ENCODE peak calls at places on chromosomes 6 and 20, in six cellular contexts. Q, K, I, P, S and N are unnamed samples.

GRCh38 chr20:61355096-61355495 is 103.0 kb downstream of the CDH4 start:
- DNase-seq in S (no peak), K (no peak), I (no peak), P (no peak), Q (no peak), N (no peak)

GRCh38 chr20:12414446-12415274 is 497.0 kb downstream of the BTBD3 start:
- DNase-seq in I (peak), Q (no peak), S (no peak), P (no peak), K (no peak), N (no peak)

GRCh38 chr6:140105857-140106256 is 731.4 kb upstream of the CITED2 start:
- DNase-seq in S (no peak), Q (no peak), I (peak), P (no peak), K (peak), N (no peak)

GRCh38 chr6:168395983-168396382 is 45.0 kb upstream of the SMOC2 start:
- DNase-seq in I (no peak), K (no peak), S (no peak), P (no peak), Q (no peak), N (no peak)

GRCh38 chr20:37490670-37491350 is 30.2 kb upstream of the NNAT start:
- DNase-seq in Q (no peak), S (no peak), K (no peak), P (no peak), I (no peak), N (no peak)

GRCh38 chr6:33276864-33277662 is at the start of gene B3GALT4:
- DNase-seq in I (peak), P (no peak), S (peak), K (peak), Q (peak), N (peak)

GRCh38 chr20:8067082-8067481 is 47.5 kb upstream of the TMX4 start:
- DNase-seq in S (no peak), K (no peak), P (no peak), I (no peak), Q (no peak), N (no peak)

GRCh38 chr6:50847890-50848594 is 29.4 kb downstream of the TFAP2B start:
- DNase-seq in K (no peak), Q (no peak), I (no peak), S (no peak), P (no peak), N (no peak)

GRCh38 chr20:13800728-13801134 is 15.9 kb downstream of the NDUFAF5 start:
- DNase-seq in P (peak), I (peak), Q (peak), K (peak), S (peak), N (peak)

GRCh38 chr20:37737806-37738442 is 44.1 kb downstream of the CTNNBL1 start:
- DNase-seq in S (no peak), Q (no peak), K (no peak), I (no peak), P (no peak), N (no peak)

GRCh38 chr20:52313335-52313963 is 121.9 kb upstream of the ZFP64 start:
- DNase-seq in Q (no peak), S (peak), K (peak), I (peak), P (no peak), N (no peak)

GRCh38 chr6:16582437-16583150 is 178.7 kb downstream of the ATXN1 start:
- DNase-seq in K (no peak), Q (no peak), I (no peak), P (no peak), S (peak), N (no peak)
- H3K4me3 ChIP-seq in K (no peak), Q (no peak), I (no peak), P (no peak), S (peak), N (no peak)

GRCh38 chr6:155994071-155994470 is 538.4 kb upstream of the NOX3 start:
- DNase-seq in P (no peak), Q (no peak), S (no peak), I (no peak), K (no peak), N (no peak)
- H3K27ac ChIP-seq in P (no peak), Q (no peak), S (no peak), I (no peak), K (no peak), N (no peak)

GRCh38 chr6:26593278-26594127 is 3.2 kb upstream of the ABT1 start:
- DNase-seq in P (no peak), S (no peak), Q (no peak), I (no peak), K (no peak), N (no peak)

GRCh38 chr6:26592649-26593048 is 4.1 kb upstream of the ABT1 start:
- DNase-seq in I (peak), S (no peak), K (no peak), P (no peak), Q (no peak), N (no peak)

GRCh38 chr6:26594730-26595632 is 1.8 kb upstream of the ABT1 start:
- DNase-seq in Q (peak), P (no peak), I (peak), S (no peak), K (peak), N (no peak)

GRCh38 chr6:26595669-26596269 is 984 bp upstream of the ABT1 start:
- DNase-seq in K (peak), I (peak), P (peak), S (peak), Q (peak), N (peak)

GRCh38 chr6:26594128-26594493 is 2.6 kb upstream of the ABT1 start:
- DNase-seq in Q (no peak), P (no peak), I (no peak), S (no peak), K (no peak), N (no peak)
- H3K4me3 ChIP-seq in Q (no peak), P (no peak), I (no peak), S (no peak), K (peak), N (no peak)

DNA sequence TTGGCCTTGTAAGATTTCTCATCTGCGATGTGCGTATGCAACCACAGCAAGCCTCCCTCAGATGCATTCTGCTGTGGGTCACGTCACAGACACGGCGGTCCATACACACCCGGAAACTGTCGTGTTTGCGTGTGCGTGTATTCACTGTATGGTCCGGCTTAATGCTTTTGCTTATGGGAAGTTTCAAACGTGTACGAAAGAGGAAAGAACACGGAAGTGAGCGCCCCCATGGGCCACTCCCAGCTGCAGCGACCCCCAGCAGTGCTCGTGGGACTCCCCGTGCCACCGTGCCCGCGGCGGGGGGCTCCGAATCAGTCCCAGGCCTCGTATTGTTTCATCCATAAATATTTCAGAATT is 10.2 kb downstream of the DLL1 start:
- DNase-seq in Q (no peak), P (no peak), K (no peak), S (no peak), I (no peak), N (no peak)
- H3K27ac ChIP-seq in Q (no peak), P (peak), K (no peak), S (peak), I (no peak), N (peak)

GRCh38 chr20:48745330-48745729 is 82.5 kb downstream of the PREX1 start:
- DNase-seq in Q (no peak), S (no peak), I (no peak), P (no peak), K (peak), N (no peak)
- H3K4me3 ChIP-seq in Q (no peak), S (no peak), I (no peak), P (no peak), K (no peak), N (no peak)

GRCh38 chr6:15460110-15460727 is 202.6 kb downstream of the DTNBP1 start:
- DNase-seq in P (no peak), I (no peak), S (no peak), Q (no peak), K (no peak), N (no peak)
- H3K27ac ChIP-seq in P (no peak), I (no peak), S (no peak), Q (no peak), K (no peak), N (no peak)

GRCh38 chr20:57079016-57080005 is 187.1 kb downstream of the BMP7 start:
- DNase-seq in P (no peak), S (no peak), K (peak), Q (no peak), I (no peak), N (no peak)
- H3K4me3 ChIP-seq in P (no peak), S (no peak), K (no peak), Q (no peak), I (no peak), N (no peak)

GRCh38 chr6:5173862-5174643 is 86.7 kb downstream of the LYRM4 start:
- DNase-seq in Q (no peak), K (no peak), S (peak), P (no peak), I (no peak), N (no peak)

GRCh38 chr6:5175195-5175594 is 85.6 kb downstream of the LYRM4 start:
- DNase-seq in I (no peak), S (no peak), K (peak), P (no peak), Q (no peak), N (no peak)

GRCh38 chr6:5172057-5172683 is 87.0 kb downstream of the PPP1R3G start:
- DNase-seq in K (no peak), I (no peak), Q (no peak), S (no peak), P (no peak), N (no peak)

GRCh38 chr6:5175635-5176034 is 85.1 kb downstream of the LYRM4 start:
- DNase-seq in I (no peak), K (no peak), Q (no peak), P (no peak), S (peak), N (no peak)

GRCh38 chr6:5174756-5175155 is 86.0 kb downstream of the LYRM4 start:
- DNase-seq in S (no peak), P (no peak), I (no peak), Q (no peak), K (no peak), N (no peak)
- H3K27ac ChIP-seq in S (no peak), P (no peak), I (no peak), Q (no peak), K (no peak), N (no peak)